ENCODE peak calls at places on chromosomes 4 and X, in seven cellular contexts. A is tibial nerve; W is foreskin fibroblast; O is CD4-positive, alpha-beta T cell; Z is endothelial cell; P is fibroblast of mammary gland; T is nephron progenitor cell. X is an unnamed sample.

GRCh38 chr4:18421519-18421918 is 400.0 kb upstream of the LCORL start:
- DNase-seq in T (no peak), Z (no peak), A (no peak), P (no peak), W (no peak), O (no peak), X (no peak)

GRCh38 chr4:55762815-55763214 is 56.8 kb upstream of the EXOC1L start:
- DNase-seq in Z (no peak), A (no peak), P (peak), T (peak), W (no peak), O (no peak), X (no peak)

GRCh38 chr4:2417765-2418651 is at the start of gene ZFYVE28:
- DNase-seq in O (no peak), Z (no peak), T (no peak), P (no peak), A (no peak), W (peak), X (no peak)

GRCh38 chrX:97524997-97525396 is 641.3 kb downstream of the RPA4 start:
- DNase-seq in T (no peak), P (no peak), A (no peak), O (no peak), W (no peak), Z (peak), X (no peak)

GRCh38 chr4:15162465-15163283 is 160.4 kb downstream of the CPEB2 start:
- DNase-seq in A (no peak), Z (no peak), T (no peak), P (peak), O (no peak), W (no peak), X (no peak)

GRCh38 chrX:30504309-30504708 is 73.3 kb downstream of the TASL start:
- DNase-seq in W (no peak), Z (no peak), O (no peak), T (no peak), A (no peak), P (peak), X (no peak)

GRCh38 chrX:44432641-44433040 is 89.2 kb upstream of the EFHC2 start:
- DNase-seq in Z (peak), P (peak), A (no peak), O (no peak), W (no peak), T (no peak), X (no peak)

GRCh38 chrX:47644557-47645091 is 5.7 kb downstream of the ELK1 start:
- DNase-seq in Z (no peak), A (no peak), O (no peak), T (peak), W (no peak), P (peak), X (no peak)

GRCh38 chr4:139171878-139172691 is 4.9 kb downstream of the ELF2 start:
- DNase-seq in W (peak), T (no peak), O (no peak), A (no peak), P (peak), Z (no peak), X (no peak)

GRCh38 chr4:154608555-154609252 is 3.8 kb downstream of the FGG start:
- DNase-seq in A (no peak), P (no peak), Z (no peak), O (no peak), W (no peak), T (no peak), X (no peak)

GRCh38 chrX:110204986-110205385 is 112.9 kb downstream of the AMMECR1 start:
- DNase-seq in Z (no peak), O (no peak), T (no peak), P (peak), W (peak), A (no peak), X (no peak)

GRCh38 chrX:329291-329910 is 10.8 kb upstream of the GTPBP6 start:
- DNase-seq in A (no peak), W (no peak), P (no peak), Z (no peak), T (no peak), O (no peak), X (no peak)

GRCh38 chr4:20370284-20370683 is 118.6 kb downstream of the SLIT2 start:
- DNase-seq in W (peak), Z (no peak), P (peak), O (no peak), A (no peak), T (no peak), X (no peak)

GRCh38 chr4:57865264-57865663 is 755.1 kb upstream of the IGFBP7 start:
- DNase-seq in P (no peak), W (no peak), A (no peak), T (no peak), Z (no peak), O (no peak), X (no peak)

GRCh38 chr4:12961713-12962112 is 522.4 kb downstream of the RAB28 start:
- DNase-seq in Z (no peak), W (no peak), T (no peak), O (no peak), P (no peak), A (no peak), X (no peak)

GRCh38 chrX:84634201-84634782 is 132.0 kb upstream of the HDX start:
- DNase-seq in O (no peak), Z (no peak), T (no peak), A (no peak), W (no peak), P (no peak), X (no peak)

GRCh38 chr4:127782275-127783025 is at the start of gene HSPA4L:
- DNase-seq in T (peak), A (peak), O (peak), W (peak), Z (peak), P (peak), X (peak)
- TF ChIP-seq CTCF in T (no peak), A (peak), O (no peak), W (no peak), Z (no peak), P (no peak), X (no peak)

GRCh38 chr4:100497729-100498250 is 20.0 kb downstream of the EMCN start:
- DNase-seq in A (no peak), W (no peak), O (no peak), P (peak), T (no peak), Z (no peak), X (no peak)
- TF ChIP-seq CTCF in A (no peak), W (no peak), O (no peak), P (no peak), T (no peak), Z (no peak), X (no peak)

GRCh38 chr4:86358176-86358701 is 1.6 kb downstream of the MAPK10 start:
- DNase-seq in Z (no peak), P (no peak), A (no peak), W (no peak), T (no peak), O (no peak), X (no peak)

GRCh38 chr4:86366920-86367319 is 7.1 kb upstream of the MAPK10 start:
- DNase-seq in P (no peak), Z (no peak), T (no peak), W (no peak), O (no peak), A (no peak), X (no peak)

GRCh38 chr4:86357608-86358007 is 2.2 kb downstream of the MAPK10 start:
- DNase-seq in P (no peak), O (no peak), W (no peak), Z (no peak), T (no peak), A (no peak), X (no peak)

GRCh38 chr4:86359944-86360478 is at the start of gene MAPK10:
- DNase-seq in P (peak), T (peak), A (peak), Z (peak), W (peak), O (peak), X (peak)

GRCh38 chr4:86362510-86362909 is 2.7 kb upstream of the MAPK10 start:
- DNase-seq in P (no peak), W (no peak), O (no peak), A (no peak), Z (no peak), T (no peak), X (no peak)
- TF ChIP-seq CTCF in P (no peak), W (no peak), O (no peak), A (no peak), Z (no peak), T (no peak), X (no peak)

GRCh38 chr4:148284526-148285193 is 157.6 kb downstream of the NR3C2 start:
- DNase-seq in P (no peak), O (no peak), T (no peak), Z (no peak), A (no peak), W (no peak), X (no peak)
- TF ChIP-seq CTCF in P (no peak), O (no peak), T (no peak), Z (no peak), A (no peak), W (no peak), X (no peak)

GRCh38 chr4:4383085-4383484 is 3.8 kb upstream of the NSG1 start:
- DNase-seq in P (no peak), O (no peak), W (no peak), A (no peak), T (no peak), Z (no peak), X (no peak)

GRCh38 chr4:4376074-4376473 is 10.8 kb upstream of the NSG1 start:
- DNase-seq in A (no peak), P (no peak), Z (no peak), T (no peak), O (no peak), W (no peak), X (no peak)

GRCh38 chr4:4377683-4378082 is 9.2 kb upstream of the NSG1 start:
- DNase-seq in O (no peak), T (no peak), Z (no peak), A (no peak), W (no peak), P (no peak), X (no peak)

GRCh38 chr4:4377191-4377590 is 9.7 kb upstream of the NSG1 start:
- DNase-seq in A (no peak), W (no peak), P (no peak), Z (no peak), T (no peak), O (no peak), X (no peak)

DNA sequence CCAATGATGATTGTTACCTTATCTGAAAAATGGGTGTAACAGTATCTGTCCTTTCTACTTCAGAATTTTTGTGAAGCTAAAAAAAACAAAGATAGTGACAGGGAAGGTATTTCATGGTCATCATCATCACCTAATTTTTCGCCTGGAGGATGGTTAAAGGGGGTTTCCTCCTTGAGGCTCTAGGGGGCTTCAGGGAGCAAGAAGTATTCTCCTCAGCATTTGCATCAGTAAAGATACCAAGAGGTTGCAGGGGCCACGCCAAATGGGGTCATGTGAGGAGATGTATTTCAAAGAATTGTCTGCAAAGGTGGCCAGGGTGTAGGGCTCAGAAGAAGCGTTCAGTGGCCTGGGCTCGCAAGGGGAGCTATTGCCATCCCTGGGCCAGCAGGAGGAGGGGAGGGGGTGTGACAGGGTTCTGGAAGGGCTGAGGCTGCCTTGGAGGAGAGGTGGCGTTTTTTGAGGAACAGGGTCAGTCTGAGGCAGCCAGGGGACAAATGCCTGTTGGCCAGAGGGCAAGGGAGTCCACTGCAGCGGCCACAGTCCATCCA is 7.3 kb upstream of the NSG1 start:
- DNase-seq in P (no peak), O (no peak), T (no peak), A (no peak), W (no peak), Z (no peak), X (no peak)
- TF ChIP-seq CTCF in P (no peak), O (no peak), T (no peak), A (no peak), W (no peak), Z (no peak), X (no peak)

GRCh38 chrX:145825896-145826295 is 8.3 kb downstream of the SLITRK2 start:
- DNase-seq in O (no peak), A (no peak), P (peak), T (no peak), Z (no peak), W (no peak), X (no peak)
- TF ChIP-seq CTCF in O (no peak), A (no peak), P (peak), T (peak), Z (no peak), W (no peak), X (no peak)

DNA sequence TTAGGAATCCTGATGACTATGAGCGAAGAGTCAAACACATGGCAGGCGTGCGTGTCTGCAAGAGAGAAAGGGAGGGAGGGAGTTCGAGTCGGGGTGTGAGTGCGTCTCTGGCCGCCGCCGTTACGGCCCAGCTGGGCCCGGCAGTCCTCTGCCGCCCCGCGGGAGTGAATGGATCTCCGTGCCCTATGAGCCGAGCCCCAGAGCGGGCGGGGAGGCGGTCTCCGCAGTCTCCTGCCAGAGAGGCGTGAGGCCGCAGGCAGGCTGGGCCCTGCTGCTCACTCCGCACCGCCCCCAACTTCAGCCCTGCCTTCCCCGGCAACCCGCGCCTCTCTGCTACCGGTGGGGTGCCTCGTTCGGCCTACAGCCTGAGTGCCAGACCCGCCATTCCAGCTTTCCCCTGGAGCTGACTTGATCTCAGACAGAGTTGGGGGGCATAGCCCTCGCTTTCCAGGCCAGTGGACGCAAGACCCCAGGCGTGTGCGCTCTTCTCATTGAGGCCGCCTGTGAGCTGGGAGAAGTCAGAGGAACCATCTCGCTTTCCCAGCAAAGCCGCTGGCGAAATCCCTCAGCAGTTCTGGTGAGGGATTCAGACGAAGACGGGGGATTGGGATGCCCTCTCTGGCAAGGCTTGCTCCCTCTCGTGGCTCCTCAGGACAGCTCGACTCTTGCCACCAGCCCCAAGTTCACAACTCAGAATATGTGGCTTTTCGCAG is 1.4 kb downstream of the SLC16A2 start:
- DNase-seq in Z (peak), O (no peak), W (peak), P (peak), T (peak), A (no peak), X (peak)
- TF ChIP-seq CTCF in Z (no peak), O (no peak), W (peak), P (peak), T (no peak), A (no peak), X (no peak)